ENCODE peak calls at places on chromosome 2, in four cellular contexts. R, Z, Y and W are unnamed samples. For H3K4me1 and H3K9me3, the result is how much of the 10 kb centered on the place peaks cover.

GRCh38 chr2:128492966-128493811 is 174.5 kb upstream of the HS6ST1 start:
- DNase-seq in R (peak), Z (no peak), Y (no peak), W (no peak)

GRCh38 chr2:188675391-188676011 is 298.7 kb upstream of the COL3A1 start:
- DNase-seq in R (no peak), Z (no peak), Y (no peak), W (no peak)

GRCh38 chr2:113757059-113757657 is 716 bp upstream of the SLC35F5 start:
- DNase-seq in R (no peak), Z (no peak), Y (no peak), W (no peak)

GRCh38 chr2:70686577-70687460 is 81.2 kb downstream of the ADD2 start:
- DNase-seq in R (peak), Z (peak), Y (no peak), W (no peak)

GRCh38 chr2:1556776-1557466 is 143.7 kb downstream of the TPO start:
- DNase-seq in R (no peak), Z (no peak), Y (no peak), W (no peak)

GRCh38 chr2:107132746-107133145 is 246.8 kb upstream of the ST6GAL2 start:
- DNase-seq in R (no peak), Z (no peak), Y (no peak), W (no peak)

GRCh38 chr2:121532894-121533293 is 2.2 kb downstream of the RNU4ATAC start:
- DNase-seq in R (no peak), Z (peak), Y (no peak), W (no peak)

GRCh38 chr2:188293601-188294482 is 2.2 kb downstream of the GULP1 start:
- DNase-seq in R (no peak), Z (peak), Y (no peak), W (no peak)

GRCh38 chr2:216188956-216189355 is 79.8 kb downstream of the XRCC5 start:
- DNase-seq in R (no peak), Z (no peak), Y (no peak), W (no peak)

GRCh38 chr2:6310186-6310909 is 555.4 kb downstream of the CMPK2 start:
- DNase-seq in R (no peak), Z (no peak), Y (no peak), W (no peak)

GRCh38 chr2:62587616-62588015 is 81.6 kb upstream of the TMEM17 start:
- DNase-seq in R (no peak), Z (no peak), Y (no peak), W (no peak)

GRCh38 chr2:53562407-53562806 is 205.2 kb upstream of the CHAC2 start:
- DNase-seq in R (no peak), Z (no peak), Y (no peak), W (no peak)

GRCh38 chr2:116582850-116583249 is 1231.6 kb upstream of the DDX18 start:
- DNase-seq in R (no peak), Z (no peak), Y (no peak), W (no peak)

GRCh38 chr2:169348321-169349002 is 13.9 kb downstream of the LRP2 start:
- DNase-seq in R (no peak), Z (no peak), Y (no peak), W (no peak)

GRCh38 chr2:113930448-113930847 is 40.6 kb downstream of the ACTR3 start:
- DNase-seq in R (no peak), Z (no peak), Y (no peak), W (no peak)

GRCh38 chr2:190978389-190979053 is 35.5 kb downstream of the STAT1 start:
- DNase-seq in R (no peak), Z (no peak), Y (no peak), W (no peak)

GRCh38 chr2:191218292-191218898 is 26.8 kb upstream of the MYO1B start:
- DNase-seq in R (peak), Z (peak), Y (peak), W (peak)

GRCh38 chr2:46184794-46185583 is 112.2 kb upstream of the EPAS1 start:
- DNase-seq in R (no peak), Z (no peak), Y (no peak), W (no peak)

GRCh38 chr2:96325038-96325883 is at the start of gene ITPRIPL1:
- DNase-seq in R (peak), Z (no peak), Y (peak), W (no peak)

GRCh38 chr2:219056896-219057708 is 3.6 kb downstream of the IHH start:
- DNase-seq in R (peak), Z (no peak), Y (no peak), W (no peak)

GRCh38 chr2:216107760-216108159 is 1.4 kb upstream of the XRCC5 start:
- DNase-seq in R (peak), Z (no peak), Y (no peak), W (no peak)

GRCh38 chr2:46701152-46701551 is 214.5 kb downstream of the MCFD2 start:
- DNase-seq in R (no peak), Z (no peak), Y (no peak), W (no peak)

GRCh38 chr2:175167792-175168563 is at the start of gene ATF2:
- DNase-seq in R (peak), Z (peak), Y (peak), W (peak)

GRCh38 chr2:175168564-175168945 is 552 bp upstream of the ATF2 start:
- DNase-seq in R (no peak), Z (no peak), Y (no peak), W (no peak)

GRCh38 chr2:175166216-175166824 is 1.7 kb downstream of the ATF2 start:
- DNase-seq in R (no peak), Z (no peak), Y (no peak), W (no peak)

GRCh38 chr2:175169191-175169590 is 1.2 kb upstream of the ATF2 start:
- DNase-seq in R (no peak), Z (no peak), Y (no peak), W (no peak)

GRCh38 chr2:175167076-175167791 is 769 bp downstream of the ATF2 start:
- DNase-seq in R (peak), Z (no peak), Y (no peak), W (no peak)
- H3K4me1 ChIP-seq in R (under half), Z (under half), Y (under half), W (under half)

GRCh38 chr2:186009341-186009740 is 270.7 kb downstream of the FSIP2 start:
- DNase-seq in R (no peak), Z (no peak), Y (no peak), W (no peak)
- H3K9me3 ChIP-seq in R (under half), Z (under half), Y (under half), W (under half)

GRCh38 chr2:9313443-9313842 is 106.8 kb downstream of the ASAP2 start:
- DNase-seq in R (no peak), Z (peak), Y (no peak), W (no peak)

GRCh38 chr2:9310827-9311226 is 104.2 kb downstream of the ASAP2 start:
- DNase-seq in R (no peak), Z (no peak), Y (no peak), W (no peak)

GRCh38 chr2:9310390-9310789 is 103.8 kb downstream of the ASAP2 start:
- DNase-seq in R (no peak), Z (no peak), Y (no peak), W (no peak)

GRCh38 chr2:9311488-9311887 is 104.9 kb downstream of the ASAP2 start:
- DNase-seq in R (no peak), Z (no peak), Y (no peak), W (no peak)

GRCh38 chr2:9312591-9312990 is 106.0 kb downstream of the ASAP2 start:
- DNase-seq in R (no peak), Z (no peak), Y (no peak), W (no peak)
- H3K27ac ChIP-seq in R (no peak), Z (no peak), Y (no peak), W (no peak)

GRCh38 chr2:159144776-159145614 is 141.5 kb downstream of the WDSUB1 start:
- DNase-seq in R (no peak), Z (no peak), Y (no peak), W (no peak)
- H3K4me1 ChIP-seq in R (under half), Z (under half), Y (under half), W (under half)